ENCODE peak calls at places on chromosomes 1 and 21, in eight cellular contexts. N is upper lobe of right lung, M is vagina, Z is fibroblast of lung, G is GM23338, T is breast epithelium, H is thoracic aorta, I is A549. C is an unnamed sample. For H3K4me1, the result is how much of the 10 kb centered on the place peaks cover.

GRCh38 chr1:55378582-55378981 is 163.4 kb upstream of the USP24 start:
- DNase-seq in N (peak), G (peak), H (no peak), M (no peak), I (no peak), Z (peak), T (no peak), C (no peak)

GRCh38 chr1:219757890-219758289 is 145.0 kb upstream of the ZC3H11B start:
- DNase-seq in T (no peak), Z (no peak), N (no peak), I (no peak), G (no peak), H (no peak), M (no peak), C (peak)

GRCh38 chr1:59678065-59678808 is 136.5 kb upstream of the HOOK1 start:
- DNase-seq in N (no peak), Z (no peak), H (no peak), I (no peak), M (no peak), T (no peak), G (peak), C (no peak)

GRCh38 chr1:11518791-11519628 is 40.1 kb downstream of the DISP3 start:
- DNase-seq in G (no peak), Z (no peak), M (no peak), T (peak), I (no peak), H (no peak), N (peak), C (peak)

GRCh38 chr1:62325696-62326095 is 6.5 kb upstream of the KANK4 start:
- DNase-seq in N (no peak), Z (no peak), G (no peak), M (no peak), T (no peak), H (no peak), I (no peak), C (no peak)

GRCh38 chr1:205817364-205817763 is 4.4 kb upstream of the SLC41A1 start:
- DNase-seq in H (no peak), I (no peak), Z (no peak), T (no peak), G (no peak), M (no peak), N (no peak), C (no peak)

GRCh38 chr1:180536796-180537372 is 21.9 kb upstream of the OVAAL start:
- DNase-seq in Z (no peak), G (no peak), H (no peak), M (peak), I (no peak), N (no peak), T (no peak), C (no peak)

GRCh38 chr1:1213919-1214599 is at the start of gene TNFRSF4:
- DNase-seq in T (no peak), Z (no peak), M (no peak), G (no peak), I (no peak), H (no peak), N (no peak), C (peak)

GRCh38 chr1:75908717-75909152 is 23.5 kb downstream of the ASB17 start:
- DNase-seq in T (no peak), G (peak), M (no peak), H (no peak), Z (peak), N (no peak), I (peak), C (no peak)

GRCh38 chr1:181097242-181097641 is 8.7 kb downstream of the IER5 start:
- DNase-seq in N (no peak), I (no peak), M (no peak), T (no peak), Z (no peak), H (no peak), G (peak), C (no peak)

GRCh38 chr1:9539829-9540550 is 725 bp downstream of the SLC25A33 start:
- DNase-seq in I (peak), G (peak), N (peak), T (no peak), H (peak), Z (peak), M (no peak), C (peak)

GRCh38 chr1:111471012-111471411 is 2.8 kb upstream of the C1orf162 start:
- DNase-seq in T (no peak), G (no peak), H (no peak), I (no peak), M (no peak), N (peak), Z (no peak), C (no peak)

GRCh38 chr1:238546118-238546517 is 655.4 kb upstream of the ZP4 start:
- DNase-seq in N (no peak), G (no peak), H (no peak), M (no peak), I (no peak), Z (no peak), T (no peak), C (no peak)

GRCh38 chr1:21661886-21662285 is 7.3 kb downstream of the RAP1GAP start:
- DNase-seq in T (peak), Z (no peak), N (peak), H (no peak), G (no peak), M (no peak), I (no peak), C (peak)

GRCh38 chr1:86064899-86065298 is 91.7 kb downstream of the COL24A1 start:
- DNase-seq in H (no peak), T (no peak), I (no peak), G (peak), Z (no peak), M (no peak), N (no peak), C (no peak)

GRCh38 chr1:225692517-225692879 is 39.6 kb upstream of the ENAH start:
- DNase-seq in T (no peak), M (no peak), I (no peak), H (no peak), Z (no peak), G (no peak), N (no peak), C (no peak)

GRCh38 chr1:5889901-5890300 is 102.3 kb downstream of the NPHP4 start:
- DNase-seq in H (no peak), Z (no peak), G (no peak), N (no peak), M (no peak), I (no peak), T (no peak), C (peak)

GRCh38 chr1:51303315-51303714 is 27.0 kb downstream of the TTC39A start:
- DNase-seq in I (no peak), M (no peak), H (no peak), Z (no peak), N (peak), T (no peak), G (no peak), C (no peak)

GRCh38 chr1:98472878-98473277 is 188.6 kb upstream of the SNX7 start:
- DNase-seq in M (no peak), N (no peak), T (no peak), I (no peak), Z (no peak), G (no peak), H (no peak), C (no peak)

GRCh38 chr1:238466459-238466858 is 575.7 kb upstream of the ZP4 start:
- DNase-seq in I (no peak), H (no peak), Z (peak), T (no peak), G (no peak), M (no peak), N (no peak), C (no peak)

GRCh38 chr1:224274970-224275626 is 54.9 kb downstream of the NVL start:
- DNase-seq in N (no peak), H (no peak), Z (no peak), T (no peak), M (no peak), G (no peak), I (no peak), C (no peak)

GRCh38 chr1:58966103-58966916 is 182.5 kb upstream of the JUN start:
- DNase-seq in G (no peak), H (no peak), M (no peak), T (no peak), I (no peak), N (no peak), Z (no peak), C (no peak)

GRCh38 chr1:32307313-32307712 is 15.4 kb downstream of the HDAC1 start:
- DNase-seq in Z (no peak), N (no peak), G (no peak), T (no peak), I (no peak), H (no peak), M (no peak), C (no peak)

GRCh38 chr21:23939369-23940065 is 1667.8 kb downstream of the MRPL39 start:
- DNase-seq in I (no peak), H (no peak), M (no peak), Z (no peak), T (no peak), N (no peak), G (no peak), C (no peak)

GRCh38 chr1:26215246-26215645 is 18.8 kb upstream of the CEP85 start:
- DNase-seq in Z (no peak), M (no peak), H (no peak), N (peak), T (no peak), G (no peak), I (no peak), C (no peak)

GRCh38 chr1:208766812-208767211 is 522.6 kb upstream of the PLXNA2 start:
- DNase-seq in G (peak), N (no peak), T (no peak), H (no peak), M (no peak), I (no peak), Z (no peak), C (no peak)

GRCh38 chr1:179129702-179130473 is 48.0 kb downstream of the TOR3A start:
- DNase-seq in M (no peak), N (no peak), Z (peak), I (no peak), T (no peak), G (no peak), H (no peak), C (no peak)

GRCh38 chr1:19478241-19478780 is 7.0 kb downstream of the CAPZB start:
- DNase-seq in H (no peak), I (no peak), Z (no peak), T (no peak), M (no peak), G (no peak), N (no peak), C (no peak)

GRCh38 chr1:19480282-19480681 is 5.1 kb downstream of the CAPZB start:
- DNase-seq in N (no peak), I (no peak), T (no peak), Z (no peak), G (no peak), M (no peak), H (no peak), C (no peak)

GRCh38 chr1:19479351-19480120 is 5.8 kb downstream of the CAPZB start:
- DNase-seq in Z (no peak), N (no peak), I (no peak), T (no peak), M (no peak), H (no peak), G (no peak), C (no peak)

GRCh38 chr1:19476440-19477190 is 8.7 kb downstream of the CAPZB start:
- DNase-seq in G (no peak), H (no peak), T (no peak), M (no peak), N (no peak), Z (peak), I (no peak), C (no peak)

GRCh38 chr1:19477284-19478240 is 7.8 kb downstream of the CAPZB start:
- DNase-seq in T (no peak), M (no peak), H (no peak), G (no peak), Z (no peak), N (no peak), I (no peak), C (no peak)
- H3K4me3 ChIP-seq in T (peak), M (no peak), H (peak), G (no peak), Z (no peak), N (peak), I (no peak), C (no peak)

DNA sequence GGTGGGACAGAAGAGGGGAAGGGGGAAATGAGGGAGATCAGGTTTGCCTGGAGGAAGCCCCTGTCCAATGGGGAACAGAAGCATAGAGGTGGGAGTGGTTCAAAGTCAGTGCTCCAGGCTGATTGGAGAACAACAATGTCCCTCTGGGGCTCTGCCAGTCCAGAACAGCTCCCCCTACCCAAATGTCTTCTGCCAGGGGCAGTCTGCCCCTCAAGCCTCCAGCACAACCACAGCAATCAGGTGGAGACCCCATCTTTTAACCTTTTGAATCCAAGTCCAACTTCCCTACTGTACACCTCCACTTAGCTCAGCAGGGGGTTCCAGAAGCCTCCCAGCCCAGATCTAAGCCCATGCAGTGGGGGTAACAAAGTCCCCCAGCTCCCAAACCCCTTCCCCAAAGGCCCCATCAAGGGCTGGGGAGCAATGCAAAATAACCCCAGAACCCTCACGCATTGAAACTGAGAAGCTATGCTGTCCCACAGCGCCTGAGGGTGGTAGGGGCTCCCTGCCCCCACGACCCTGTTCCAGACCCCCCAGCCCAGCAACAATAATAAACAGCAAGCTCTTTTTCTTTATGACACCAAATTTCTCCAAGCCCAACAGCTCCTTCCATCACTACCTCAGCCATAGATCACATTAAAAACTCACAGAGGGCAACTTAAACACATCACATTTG is 3.3 kb downstream of the AHDC1 start:
- DNase-seq in G (peak), I (no peak), T (no peak), Z (no peak), H (no peak), N (no peak), M (no peak), C (no peak)
- H3K4me1 ChIP-seq in G (half or more), I (half or more), T (under half), Z (under half), H (under half), N (under half), M (half or more), C (under half)

DNA sequence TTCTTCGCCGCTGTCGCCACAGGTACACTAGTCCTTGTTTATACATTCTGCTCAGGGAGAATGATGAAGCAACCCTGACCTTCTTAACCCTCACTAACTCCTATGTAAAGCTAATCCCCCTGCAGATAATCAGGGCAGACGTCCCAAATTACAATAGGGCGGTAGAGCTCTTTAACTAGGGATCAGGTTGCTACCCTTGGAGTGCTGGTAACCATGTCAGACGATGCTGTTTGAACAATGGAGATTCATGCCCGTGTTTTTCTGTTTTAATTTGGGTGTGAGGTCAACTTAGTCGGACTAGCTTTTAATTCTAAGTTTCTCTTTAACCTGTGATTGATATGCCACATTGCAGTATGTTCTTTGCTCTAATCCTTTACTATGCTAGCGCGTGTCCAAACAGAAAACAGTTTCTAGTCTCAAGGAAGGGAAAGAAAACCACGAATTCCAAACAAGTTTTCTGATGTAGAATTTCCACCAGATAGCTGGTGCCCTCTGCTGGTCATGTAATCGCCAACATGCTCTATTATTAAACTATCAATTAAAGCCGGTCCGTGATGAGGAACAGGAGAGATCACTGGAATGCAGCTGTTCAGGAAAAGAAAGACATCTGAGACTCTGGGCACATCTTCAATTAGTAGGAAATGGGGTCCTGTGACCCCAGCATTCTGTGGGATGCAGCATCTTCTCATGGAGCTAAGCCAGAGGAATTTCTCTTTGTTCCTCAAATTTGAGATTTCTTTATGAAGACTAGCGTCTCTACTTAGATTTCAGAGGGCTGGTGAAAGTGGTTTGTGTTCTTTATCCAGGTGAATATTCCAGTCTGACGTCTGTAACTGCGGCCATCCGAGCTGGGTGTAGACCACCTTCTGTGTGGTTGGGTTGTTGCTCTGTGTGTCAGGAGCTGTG is 18.3 kb upstream of the VAMP3 start:
- DNase-seq in G (peak), Z (peak), T (no peak), I (peak), M (no peak), N (no peak), H (peak), C (no peak)
- TF ChIP-seq CTCF in G (peak), Z (peak), T (peak), I (peak), M (peak), N (peak), H (peak), C (peak)

DNA sequence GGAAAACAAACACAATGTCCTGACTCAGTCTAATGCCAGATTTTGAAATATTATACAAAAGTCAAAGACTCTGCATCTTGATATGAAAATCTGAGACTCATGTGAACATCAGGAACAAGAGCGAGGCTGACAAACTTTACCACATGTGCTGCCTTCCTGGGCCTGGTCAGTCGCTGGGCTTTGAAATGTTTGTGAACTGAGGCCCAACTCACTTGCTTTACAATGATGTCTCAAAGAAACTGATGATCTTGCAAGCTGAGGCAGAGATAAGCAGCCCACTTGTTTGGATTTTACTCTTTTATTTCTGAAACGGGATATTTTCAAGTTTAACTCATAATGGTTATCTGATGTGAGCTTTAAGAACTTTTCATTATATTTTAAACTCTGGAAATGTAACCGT is 2.1 kb downstream of the BCAR3 start:
- DNase-seq in H (no peak), M (no peak), G (no peak), T (no peak), I (no peak), N (no peak), Z (peak), C (no peak)
- H3K4me3 ChIP-seq in H (peak), M (peak), G (no peak), T (no peak), I (peak), N (no peak), Z (no peak), C (no peak)

GRCh38 chr21:20024727-20025126 is 973.5 kb upstream of the NCAM2 start:
- DNase-seq in N (no peak), I (no peak), G (no peak), T (no peak), M (no peak), H (no peak), Z (no peak), C (no peak)

GRCh38 chr21:20016431-20017005 is 981.7 kb upstream of the NCAM2 start:
- DNase-seq in Z (no peak), G (peak), N (no peak), M (no peak), H (no peak), I (no peak), T (no peak), C (no peak)

GRCh38 chr21:20023199-20023598 is 975.0 kb upstream of the NCAM2 start:
- DNase-seq in N (no peak), M (no peak), H (no peak), T (no peak), Z (no peak), I (no peak), G (no peak), C (no peak)

GRCh38 chr21:20020032-20020431 is 978.2 kb upstream of the NCAM2 start:
- DNase-seq in G (no peak), I (no peak), Z (no peak), N (no peak), T (no peak), H (no peak), M (no peak), C (no peak)
- H3K4me1 ChIP-seq in G (under half), I (under half), Z (under half), N (under half), T (under half), H (under half), M (under half), C (under half)

C was measured in kidney.